ENCODE peak calls at places on chromosomes 12 and 14, in four cellular contexts. One of them, this sample, is unnamed.

GRCh38 chr12:67211494-67211893 is 57.7 kb upstream of the CAND1 start:
- DNase-seq in AG08395: no peak
- DNase-seq in mesothelial cell of epicardium: no peak
- DNase-seq in GM23248: no peak
- DNase-seq in this sample: no peak

GRCh38 chr12:18262514-18262913 is 1.2 kb downstream of the PIK3C2G start:
- DNase-seq in AG08395: no peak
- DNase-seq in GM23248: no peak
- DNase-seq in mesothelial cell of epicardium: no peak
- DNase-seq in this sample: no peak

GRCh38 chr12:126663304-126664094 is 1598.3 kb downstream of the AACS start:
- DNase-seq in GM23248: peak; percentile 14
- DNase-seq in AG08395: no peak
- DNase-seq in mesothelial cell of epicardium: no peak
- DNase-seq in this sample: no peak

GRCh38 chr14:96255501-96256366 is at the start of gene BDKRB1:
- DNase-seq in GM23248: peak; percentile 93
- DNase-seq in AG08395: peak; percentile 86
- DNase-seq in mesothelial cell of epicardium: no peak
- DNase-seq in this sample: peak; percentile 90

GRCh38 chr12:54385251-54385914 is 850 bp upstream of the ZNF385A start:
- DNase-seq in mesothelial cell of epicardium: no peak
- DNase-seq in AG08395: no peak
- DNase-seq in GM23248: no peak
- DNase-seq in this sample: peak; percentile 53

GRCh38 chr14:103667671-103668070 is 38.7 kb downstream of the KLC1 start:
- DNase-seq in AG08395: no peak
- DNase-seq in mesothelial cell of epicardium: no peak
- DNase-seq in GM23248: no peak
- DNase-seq in this sample: no peak

GRCh38 chr14:104547998-104548700 is 31.4 kb upstream of the C14orf180 start:
- DNase-seq in mesothelial cell of epicardium: no peak
- DNase-seq in GM23248: no peak
- DNase-seq in AG08395: no peak
- DNase-seq in this sample: peak; percentile 52

GRCh38 chr12:53887881-53888280 is 50.8 kb upstream of the HOXC13 start:
- DNase-seq in GM23248: no peak
- DNase-seq in mesothelial cell of epicardium: no peak
- DNase-seq in AG08395: no peak
- DNase-seq in this sample: no peak

GRCh38 chr12:88947486-88948043 is 367.3 kb upstream of the KITLG start:
- DNase-seq in GM23248: no peak
- DNase-seq in AG08395: no peak
- DNase-seq in mesothelial cell of epicardium: no peak
- DNase-seq in this sample: no peak

GRCh38 chr14:77809011-77809410 is 9.1 kb downstream of the ADCK1 start:
- DNase-seq in mesothelial cell of epicardium: no peak
- DNase-seq in AG08395: no peak
- DNase-seq in GM23248: no peak
- DNase-seq in this sample: no peak

This sample was measured in osteoblast.